ENCODE peak calls at places on chromosomes 1 and 21, in seven cellular contexts. U is GM12878; W is stomach; A is H9; K is ovary; M is CD8-positive, alpha-beta memory T cell; D is IMR-90. S is an unnamed sample.

GRCh38 chr1:240499012-240499411 is 112.9 kb downstream of the GREM2 start:
- DNase-seq in U (no peak), W (no peak), A (no peak), K (no peak), M (no peak), D (peak; percentile 76), S (peak; percentile 17)

GRCh38 chr1:160474392-160475242 is 48.4 kb downstream of the SLAMF6 start:
- DNase-seq in U (peak; percentile 47), W (no peak), A (no peak), K (no peak), M (no peak), D (no peak), S (no peak)

GRCh38 chr1:183633676-183634343 is 1.8 kb downstream of the ARPC5 start:
- DNase-seq in U (peak; percentile 73), W (no peak), A (no peak), K (no peak), M (peak; percentile 42), D (peak; percentile 95), S (peak; percentile 92)

GRCh38 chr1:116036255-116036654 is 59.9 kb downstream of the SLC22A15 start:
- DNase-seq in U (no peak), W (no peak), A (peak; percentile 31), K (no peak), M (no peak), D (no peak), S (no peak)

GRCh38 chr1:160767417-160768294 is 28.3 kb upstream of the LY9 start:
- DNase-seq in U (peak; percentile 60), W (no peak), A (no peak), K (no peak), M (peak; percentile 30), D (no peak), S (no peak)

GRCh38 chr1:16924216-16924918 is 2.6 kb downstream of the CROCC start:
- DNase-seq in U (no peak), W (no peak), A (peak; percentile 23), K (no peak), M (no peak), D (no peak), S (no peak)

GRCh38 chr1:247077768-247078314 is 770 bp downstream of the ZNF670 start:
- DNase-seq in U (peak; percentile 8), W (no peak), A (no peak), K (no peak), M (no peak), D (peak; percentile 5), S (peak; percentile 7)

GRCh38 chr1:20823879-20824278 is 36.8 kb upstream of the HP1BP3 start:
- DNase-seq in U (no peak), W (no peak), A (no peak), K (no peak), M (no peak), D (no peak), S (no peak)

GRCh38 chr21:34126269-34126668 is 52.9 kb downstream of the MRPS6 start:
- DNase-seq in U (no peak), W (no peak), A (no peak), K (no peak), M (no peak), D (peak; percentile 53), S (peak; percentile 35)

GRCh38 chr1:179263121-179263520 is 30.5 kb upstream of the SOAT1 start:
- DNase-seq in U (no peak), W (no peak), A (no peak), K (no peak), M (no peak), D (no peak), S (no peak)

GRCh38 chr1:18883636-18884418 is 18.5 kb downstream of the ALDH4A1 start:
- DNase-seq in U (no peak), W (peak; percentile 78), A (peak; percentile 85), K (peak; percentile 49), M (peak; percentile 50), D (peak; percentile 66), S (peak; percentile 78)

GRCh38 chr1:16122361-16122881 is 33.4 kb downstream of the EPHA2 start:
- DNase-seq in U (no peak), W (no peak), A (peak; percentile 59), K (no peak), M (no peak), D (peak; percentile 44), S (no peak)

GRCh38 chr1:94122201-94122970 is 1.4 kb upstream of the ABCA4 start:
- DNase-seq in U (no peak), W (no peak), A (no peak), K (no peak), M (no peak), D (peak; percentile 89), S (peak; percentile 81)

GRCh38 chr1:241021286-241021685 is 335.7 kb downstream of the RGS7 start:
- DNase-seq in U (no peak), W (no peak), A (no peak), K (no peak), M (no peak), D (no peak), S (no peak)

GRCh38 chr1:230113605-230114241 is 46.7 kb downstream of the GALNT2 start:
- DNase-seq in U (no peak), W (no peak), A (no peak), K (peak; percentile 58), M (no peak), D (peak; percentile 99), S (peak; percentile 87)

GRCh38 chr21:22965455-22966125 is 1967.4 kb downstream of the NCAM2 start:
- DNase-seq in U (no peak), W (no peak), A (no peak), K (no peak), M (no peak), D (no peak), S (no peak)

GRCh38 chr21:27067226-27067625 is 100.3 kb upstream of the ADAMTS5 start:
- DNase-seq in U (no peak), W (no peak), A (no peak), K (no peak), M (no peak), D (no peak), S (no peak)

GRCh38 chr21:45004059-45004422 is 64.2 kb downstream of the SLX9 start:
- DNase-seq in U (no peak), W (no peak), A (no peak), K (no peak), M (no peak), D (no peak), S (no peak)
- H3K27me3 ChIP-seq in U (peaks cover 2% of the 10 kb centered on the region), W (peaks cover 13% of the 10 kb centered on the region), A (no peaks in the 10 kb centered on the region), K (no peaks in the 10 kb centered on the region), M (no peaks in the 10 kb centered on the region), D (peaks cover 5% of the 10 kb centered on the region), S (no peaks in the 10 kb centered on the region)

GRCh38 chr1:30880631-30881155 is 27.9 kb downstream of the SDC3 start:
- DNase-seq in U (no peak), W (no peak), A (no peak), K (no peak), M (no peak), D (no peak), S (no peak)

GRCh38 chr1:30878559-30878958 is 30.0 kb downstream of the SDC3 start:
- DNase-seq in U (no peak), W (no peak), A (no peak), K (no peak), M (no peak), D (no peak), S (no peak)

GRCh38 chr1:30878016-30878415 is 30.5 kb downstream of the SDC3 start:
- DNase-seq in U (no peak), W (no peak), A (no peak), K (no peak), M (no peak), D (no peak), S (no peak)

GRCh38 chr1:30879940-30880339 is 28.6 kb downstream of the SDC3 start:
- DNase-seq in U (no peak), W (no peak), A (peak; percentile 59), K (no peak), M (no peak), D (no peak), S (no peak)

DNA sequence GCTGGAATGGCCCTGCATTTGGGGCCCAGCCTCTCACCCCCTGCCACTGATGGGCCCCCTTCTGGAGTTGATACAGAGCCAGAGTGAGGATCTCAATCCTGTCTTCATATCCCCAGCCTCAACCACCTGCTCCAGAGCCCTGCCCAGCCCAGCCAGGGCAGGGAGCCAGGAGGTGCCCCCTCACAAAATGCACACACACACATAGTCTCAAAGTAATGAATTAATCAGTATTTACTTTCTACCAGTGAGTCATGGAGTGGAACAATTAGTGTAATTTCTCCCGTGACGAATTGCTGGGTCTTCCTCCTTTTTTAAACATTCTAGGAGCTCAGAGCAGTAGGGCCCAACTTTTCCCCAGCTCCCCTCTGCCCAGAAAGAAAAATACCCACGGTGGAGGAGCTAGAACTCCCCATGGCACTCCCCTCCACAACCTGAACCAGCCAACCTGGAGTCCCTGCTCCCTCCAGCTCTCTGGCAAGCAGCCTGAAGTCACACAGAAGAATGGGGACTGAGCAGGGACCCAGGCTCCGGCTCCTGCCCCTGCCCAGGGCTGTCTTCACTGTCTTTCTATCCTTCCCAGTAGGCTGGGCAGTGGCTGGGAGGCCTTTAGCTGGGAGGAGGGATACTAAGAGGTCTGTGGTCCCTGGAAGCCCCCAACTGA is 29.3 kb downstream of the SDC3 start:
- DNase-seq in U (no peak), W (peak; percentile 40), A (no peak), K (no peak), M (no peak), D (peak; percentile 35), S (no peak)
- H3K27me3 ChIP-seq in U (no peaks in the 10 kb centered on the region), W (no peaks in the 10 kb centered on the region), A (no peaks in the 10 kb centered on the region), K (no peaks in the 10 kb centered on the region), M (no peaks in the 10 kb centered on the region), D (no peaks in the 10 kb centered on the region), S (no peaks in the 10 kb centered on the region)

GRCh38 chr1:166174108-166174507 is 7.3 kb upstream of the FAM78B start:
- DNase-seq in U (no peak), W (peak; percentile 31), A (no peak), K (no peak), M (no peak), D (no peak), S (peak; percentile 12)
- H3K27me3 ChIP-seq in U (no peaks in the 10 kb centered on the region), W (peaks cover 11% of the 10 kb centered on the region), A (no peaks in the 10 kb centered on the region), K (no peaks in the 10 kb centered on the region), M (no peaks in the 10 kb centered on the region), D (no peaks in the 10 kb centered on the region), S (peaks cover 4% of the 10 kb centered on the region)

GRCh38 chr1:197920345-197921117 is 3.4 kb downstream of the LHX9 start:
- DNase-seq in U (no peak), W (no peak), A (no peak), K (no peak), M (no peak), D (no peak), S (no peak)

GRCh38 chr1:197924516-197925123 is 7.4 kb downstream of the LHX9 start:
- DNase-seq in U (no peak), W (no peak), A (no peak), K (peak; percentile 33), M (no peak), D (peak; percentile 61), S (peak; percentile 71)

GRCh38 chr1:197921235-197922069 is 4.3 kb downstream of the LHX9 start:
- DNase-seq in U (no peak), W (no peak), A (peak; percentile 74), K (no peak), M (no peak), D (no peak), S (no peak)

GRCh38 chr1:197922070-197922390 is 4.9 kb downstream of the LHX9 start:
- DNase-seq in U (no peak), W (no peak), A (no peak), K (no peak), M (no peak), D (no peak), S (no peak)

DNA sequence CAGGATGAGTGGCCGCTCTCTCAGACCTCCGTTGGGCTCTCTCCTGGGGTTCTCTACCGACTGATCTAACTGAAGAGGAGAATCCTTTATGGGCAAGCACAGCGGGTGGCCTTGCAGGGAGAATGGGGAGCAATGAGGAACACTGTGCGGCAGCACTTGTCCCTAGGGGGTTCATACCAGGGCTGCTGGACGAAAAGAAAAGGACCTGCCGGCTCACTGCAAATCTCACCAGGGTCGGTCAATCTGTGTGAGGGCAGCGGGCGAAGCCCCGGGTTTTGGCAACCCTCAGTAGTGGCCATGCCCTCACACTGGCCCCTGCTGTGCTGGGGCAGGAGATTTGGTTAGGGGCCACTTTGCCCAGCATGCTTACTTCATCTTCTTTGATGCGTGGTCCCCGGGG is 5.8 kb downstream of the LHX9 start:
- DNase-seq in U (no peak), W (no peak), A (no peak), K (no peak), M (no peak), D (no peak), S (no peak)
- H3K27me3 ChIP-seq in U (peaks cover 4% of the 10 kb centered on the region), W (peaks cover 95% of the 10 kb centered on the region), A (peaks cover 43% of the 10 kb centered on the region), K (no peaks in the 10 kb centered on the region), M (peaks cover 51% of the 10 kb centered on the region), D (peaks cover 69% of the 10 kb centered on the region), S (peaks cover 83% of the 10 kb centered on the region)